ENCODE peak calls at places on chromosomes 6 and 20, in five cellular contexts. One of them, this sample, is unnamed.

GRCh38 chr20:1526896-1527295 is 30.6 kb downstream of the SIRPD start:
- DNase-seq in NCI-H510A: no peak
- DNase-seq in activated T-helper 1 cell treated with anti-CD3 and anti-CD28 coated beads, Interleukin-2, amount 50 U/mL, for 16 hours: no peak
- DNase-seq in psoas muscle: no peak
- DNase-seq in DND-41: no peak
- DNase-seq in this sample: no peak

GRCh38 chr20:7193681-7194080 is 426.2 kb downstream of the BMP2 start:
- DNase-seq in NCI-H510A: no peak
- DNase-seq in activated T-helper 1 cell treated with anti-CD3 and anti-CD28 coated beads, Interleukin-2, amount 50 U/mL, for 16 hours: no peak
- DNase-seq in psoas muscle: no peak
- DNase-seq in DND-41: no peak
- DNase-seq in this sample: no peak

GRCh38 chr20:42392417-42392816 is 774.2 kb upstream of the CHD6 start:
- DNase-seq in NCI-H510A: no peak
- DNase-seq in activated T-helper 1 cell treated with anti-CD3 and anti-CD28 coated beads, Interleukin-2, amount 50 U/mL, for 16 hours: no peak
- DNase-seq in psoas muscle: no peak
- DNase-seq in DND-41: no peak
- DNase-seq in this sample: no peak

GRCh38 chr20:33689973-33690372 is 3.8 kb upstream of the E2F1 start:
- DNase-seq in NCI-H510A: no peak
- DNase-seq in activated T-helper 1 cell treated with anti-CD3 and anti-CD28 coated beads, Interleukin-2, amount 50 U/mL, for 16 hours: no peak
- DNase-seq in psoas muscle: no peak
- DNase-seq in DND-41: peak
- DNase-seq in this sample: no peak

GRCh38 chr20:60262967-60263603 is 304.9 kb downstream of the CDH26 start:
- DNase-seq in NCI-H510A: no peak
- DNase-seq in activated T-helper 1 cell treated with anti-CD3 and anti-CD28 coated beads, Interleukin-2, amount 50 U/mL, for 16 hours: peak
- DNase-seq in psoas muscle: no peak
- DNase-seq in DND-41: peak
- DNase-seq in this sample: peak

GRCh38 chr20:36145877-36146707 is 8.4 kb upstream of the EPB41L1 start:
- DNase-seq in NCI-H510A: peak
- DNase-seq in activated T-helper 1 cell treated with anti-CD3 and anti-CD28 coated beads, Interleukin-2, amount 50 U/mL, for 16 hours: no peak
- DNase-seq in psoas muscle: peak
- DNase-seq in DND-41: no peak
- DNase-seq in this sample: no peak

GRCh38 chr6:169533656-169534421 is 168.0 kb downstream of the WDR27 start:
- DNase-seq in NCI-H510A: no peak
- DNase-seq in activated T-helper 1 cell treated with anti-CD3 and anti-CD28 coated beads, Interleukin-2, amount 50 U/mL, for 16 hours: no peak
- DNase-seq in psoas muscle: no peak
- DNase-seq in DND-41: no peak
- DNase-seq in this sample: no peak

GRCh38 chr6:45500924-45501816 is 123.4 kb upstream of the SUPT3H start:
- DNase-seq in NCI-H510A: no peak
- DNase-seq in activated T-helper 1 cell treated with anti-CD3 and anti-CD28 coated beads, Interleukin-2, amount 50 U/mL, for 16 hours: no peak
- DNase-seq in psoas muscle: no peak
- DNase-seq in DND-41: no peak
- DNase-seq in this sample: peak

GRCh38 chr6:32113386-32114352 is 4.5 kb upstream of the TNXB start:
- DNase-seq in NCI-H510A: no peak
- DNase-seq in activated T-helper 1 cell treated with anti-CD3 and anti-CD28 coated beads, Interleukin-2, amount 50 U/mL, for 16 hours: no peak
- DNase-seq in psoas muscle: peak
- DNase-seq in DND-41: no peak
- DNase-seq in this sample: no peak

GRCh38 chr6:150177260-150178246 is 34.7 kb downstream of the PPP1R14C start:
- DNase-seq in NCI-H510A: no peak
- DNase-seq in activated T-helper 1 cell treated with anti-CD3 and anti-CD28 coated beads, Interleukin-2, amount 50 U/mL, for 16 hours: no peak
- DNase-seq in psoas muscle: no peak
- DNase-seq in DND-41: no peak
- DNase-seq in this sample: no peak

GRCh38 chr6:162974685-162975084 is 246.9 kb downstream of the PACRG start:
- DNase-seq in NCI-H510A: no peak
- DNase-seq in activated T-helper 1 cell treated with anti-CD3 and anti-CD28 coated beads, Interleukin-2, amount 50 U/mL, for 16 hours: no peak
- DNase-seq in psoas muscle: no peak
- DNase-seq in DND-41: no peak
- DNase-seq in this sample: no peak

GRCh38 chr20:47735412-47736400 is 49.6 kb downstream of the SULF2 start:
- DNase-seq in NCI-H510A: no peak
- DNase-seq in activated T-helper 1 cell treated with anti-CD3 and anti-CD28 coated beads, Interleukin-2, amount 50 U/mL, for 16 hours: no peak
- DNase-seq in psoas muscle: peak
- DNase-seq in DND-41: no peak
- DNase-seq in this sample: no peak

GRCh38 chr6:34546551-34547321 is 9.4 kb downstream of the SPDEF start:
- DNase-seq in NCI-H510A: peak
- DNase-seq in activated T-helper 1 cell treated with anti-CD3 and anti-CD28 coated beads, Interleukin-2, amount 50 U/mL, for 16 hours: no peak
- DNase-seq in psoas muscle: no peak
- DNase-seq in DND-41: no peak
- DNase-seq in this sample: peak

GRCh38 chr6:128600397-128600951 is 80.1 kb upstream of the PTPRK start:
- DNase-seq in NCI-H510A: no peak
- DNase-seq in activated T-helper 1 cell treated with anti-CD3 and anti-CD28 coated beads, Interleukin-2, amount 50 U/mL, for 16 hours: no peak
- DNase-seq in psoas muscle: no peak
- DNase-seq in DND-41: peak
- DNase-seq in this sample: no peak

GRCh38 chr6:135021310-135022049 is 33.1 kb downstream of the HBS1L start:
- DNase-seq in NCI-H510A: no peak
- DNase-seq in activated T-helper 1 cell treated with anti-CD3 and anti-CD28 coated beads, Interleukin-2, amount 50 U/mL, for 16 hours: no peak
- DNase-seq in psoas muscle: no peak
- DNase-seq in DND-41: no peak
- DNase-seq in this sample: no peak

GRCh38 chr6:44650947-44651346 is 263.4 kb downstream of the CDC5L start:
- DNase-seq in NCI-H510A: no peak
- DNase-seq in activated T-helper 1 cell treated with anti-CD3 and anti-CD28 coated beads, Interleukin-2, amount 50 U/mL, for 16 hours: no peak
- DNase-seq in psoas muscle: no peak
- DNase-seq in DND-41: no peak
- DNase-seq in this sample: no peak

GRCh38 chr20:45508068-45508886 is 7.1 kb downstream of the SPINT3 start:
- DNase-seq in NCI-H510A: no peak
- DNase-seq in activated T-helper 1 cell treated with anti-CD3 and anti-CD28 coated beads, Interleukin-2, amount 50 U/mL, for 16 hours: no peak
- DNase-seq in psoas muscle: no peak
- DNase-seq in DND-41: no peak
- DNase-seq in this sample: no peak

GRCh38 chr20:37948956-37949355 is 46.0 kb downstream of the VSTM2L start:
- DNase-seq in NCI-H510A: no peak
- DNase-seq in activated T-helper 1 cell treated with anti-CD3 and anti-CD28 coated beads, Interleukin-2, amount 50 U/mL, for 16 hours: no peak
- DNase-seq in psoas muscle: no peak
- DNase-seq in DND-41: no peak
- DNase-seq in this sample: no peak

GRCh38 chr6:2763876-2764540 is 1.2 kb upstream of the WRNIP1 start:
- DNase-seq in NCI-H510A: no peak
- DNase-seq in activated T-helper 1 cell treated with anti-CD3 and anti-CD28 coated beads, Interleukin-2, amount 50 U/mL, for 16 hours: no peak
- DNase-seq in psoas muscle: no peak
- DNase-seq in DND-41: no peak
- DNase-seq in this sample: no peak

GRCh38 chr6:55578537-55579363 is at the start of gene HMGCLL1:
- DNase-seq in NCI-H510A: peak
- DNase-seq in activated T-helper 1 cell treated with anti-CD3 and anti-CD28 coated beads, Interleukin-2, amount 50 U/mL, for 16 hours: no peak
- DNase-seq in psoas muscle: peak
- DNase-seq in DND-41: no peak
- DNase-seq in this sample: peak

GRCh38 chr6:43614396-43614730 is 14.7 kb downstream of the GTPBP2 start:
- DNase-seq in NCI-H510A: no peak
- DNase-seq in activated T-helper 1 cell treated with anti-CD3 and anti-CD28 coated beads, Interleukin-2, amount 50 U/mL, for 16 hours: no peak
- DNase-seq in psoas muscle: no peak
- DNase-seq in DND-41: no peak
- DNase-seq in this sample: peak

GRCh38 chr20:57698191-57698866 is 11.5 kb downstream of the PMEPA1 start:
- DNase-seq in NCI-H510A: no peak
- DNase-seq in activated T-helper 1 cell treated with anti-CD3 and anti-CD28 coated beads, Interleukin-2, amount 50 U/mL, for 16 hours: peak
- DNase-seq in psoas muscle: no peak
- DNase-seq in DND-41: no peak
- DNase-seq in this sample: no peak

GRCh38 chr6:132236744-132237143 is 164.5 kb downstream of the MOXD1 start:
- DNase-seq in NCI-H510A: no peak
- DNase-seq in activated T-helper 1 cell treated with anti-CD3 and anti-CD28 coated beads, Interleukin-2, amount 50 U/mL, for 16 hours: no peak
- DNase-seq in psoas muscle: no peak
- DNase-seq in DND-41: no peak
- DNase-seq in this sample: no peak

GRCh38 chr6:15244605-15245360 is 1.1 kb upstream of the JARID2 start:
- DNase-seq in NCI-H510A: peak
- DNase-seq in activated T-helper 1 cell treated with anti-CD3 and anti-CD28 coated beads, Interleukin-2, amount 50 U/mL, for 16 hours: peak
- DNase-seq in psoas muscle: peak
- DNase-seq in DND-41: peak
- DNase-seq in this sample: peak

GRCh38 chr6:154261688-154262397 is 94.8 kb downstream of the IPCEF1 start:
- DNase-seq in NCI-H510A: no peak
- DNase-seq in activated T-helper 1 cell treated with anti-CD3 and anti-CD28 coated beads, Interleukin-2, amount 50 U/mL, for 16 hours: no peak
- DNase-seq in psoas muscle: no peak
- DNase-seq in DND-41: no peak
- DNase-seq in this sample: no peak

GRCh38 chr20:1874534-1875168 is 20.6 kb upstream of the SIRPA start:
- DNase-seq in NCI-H510A: no peak
- DNase-seq in activated T-helper 1 cell treated with anti-CD3 and anti-CD28 coated beads, Interleukin-2, amount 50 U/mL, for 16 hours: no peak
- DNase-seq in psoas muscle: no peak
- DNase-seq in DND-41: no peak
- DNase-seq in this sample: no peak

GRCh38 chr6:37643851-37644672 is 53.6 kb downstream of the MDGA1 start:
- DNase-seq in NCI-H510A: no peak
- DNase-seq in activated T-helper 1 cell treated with anti-CD3 and anti-CD28 coated beads, Interleukin-2, amount 50 U/mL, for 16 hours: no peak
- DNase-seq in psoas muscle: no peak
- DNase-seq in DND-41: peak
- DNase-seq in this sample: no peak

GRCh38 chr6:130778946-130779657 is 48.1 kb upstream of the SMLR1 start:
- DNase-seq in NCI-H510A: no peak
- DNase-seq in activated T-helper 1 cell treated with anti-CD3 and anti-CD28 coated beads, Interleukin-2, amount 50 U/mL, for 16 hours: no peak
- DNase-seq in psoas muscle: no peak
- DNase-seq in DND-41: peak
- DNase-seq in this sample: no peak

GRCh38 chr6:107144014-107144413 is 28.7 kb upstream of the BEND3 start:
- DNase-seq in NCI-H510A: no peak
- DNase-seq in activated T-helper 1 cell treated with anti-CD3 and anti-CD28 coated beads, Interleukin-2, amount 50 U/mL, for 16 hours: no peak
- DNase-seq in psoas muscle: no peak
- DNase-seq in DND-41: no peak
- DNase-seq in this sample: no peak

GRCh38 chr20:3010985-3011723 is 32.3 kb upstream of the GNRH2 start:
- DNase-seq in NCI-H510A: no peak
- DNase-seq in activated T-helper 1 cell treated with anti-CD3 and anti-CD28 coated beads, Interleukin-2, amount 50 U/mL, for 16 hours: no peak
- DNase-seq in psoas muscle: no peak
- DNase-seq in DND-41: no peak
- DNase-seq in this sample: no peak

GRCh38 chr6:15501806-15502450 is 160.9 kb downstream of the DTNBP1 start:
- DNase-seq in NCI-H510A: peak
- DNase-seq in activated T-helper 1 cell treated with anti-CD3 and anti-CD28 coated beads, Interleukin-2, amount 50 U/mL, for 16 hours: no peak
- DNase-seq in psoas muscle: no peak
- DNase-seq in DND-41: no peak
- DNase-seq in this sample: no peak

GRCh38 chr20:46275091-46275490 is 33.2 kb downstream of the CDH22 start:
- DNase-seq in NCI-H510A: no peak
- DNase-seq in activated T-helper 1 cell treated with anti-CD3 and anti-CD28 coated beads, Interleukin-2, amount 50 U/mL, for 16 hours: no peak
- DNase-seq in psoas muscle: no peak
- DNase-seq in DND-41: no peak
- DNase-seq in this sample: no peak

GRCh38 chr6:40417031-40417430 is 170.1 kb downstream of the LRFN2 start:
- DNase-seq in NCI-H510A: no peak
- DNase-seq in activated T-helper 1 cell treated with anti-CD3 and anti-CD28 coated beads, Interleukin-2, amount 50 U/mL, for 16 hours: no peak
- DNase-seq in psoas muscle: peak
- DNase-seq in DND-41: no peak
- DNase-seq in this sample: no peak